ENCODE peak calls at places on chromosomes 12 and 14, in ten cellular contexts. One of them, this sample, is unnamed.

GRCh38 chr12:130829391-130830245 is 9.4 kb downstream of the STX2 start:
- DNase-seq in tibial nerve: no peak
- DNase-seq in ovary: no peak
- DNase-seq in transverse colon: no peak
- DNase-seq in thyroid gland: no peak
- DNase-seq in Peyer's patch: no peak
- DNase-seq in stomach: no peak
- DNase-seq in H1: no peak
- DNase-seq in GM12878: no peak
- DNase-seq in K562: no peak
- DNase-seq in this sample: no peak

GRCh38 chr12:43338848-43339526 is 213.0 kb downstream of the ADAMTS20 start:
- DNase-seq in K562: no peak
- DNase-seq in transverse colon: no peak
- DNase-seq in tibial nerve: no peak
- DNase-seq in H1: no peak
- DNase-seq in thyroid gland: no peak
- DNase-seq in stomach: no peak
- DNase-seq in GM12878: peak; percentile 42
- DNase-seq in Peyer's patch: no peak
- DNase-seq in ovary: no peak
- DNase-seq in this sample: no peak

GRCh38 chr14:31945074-31945613 is 132.0 kb upstream of the ARHGAP5 start:
- DNase-seq in transverse colon: peak; percentile 61
- DNase-seq in H1: no peak
- DNase-seq in ovary: no peak
- DNase-seq in stomach: no peak
- DNase-seq in tibial nerve: no peak
- DNase-seq in thyroid gland: no peak
- DNase-seq in GM12878: no peak
- DNase-seq in Peyer's patch: peak; percentile 74
- DNase-seq in K562: no peak
- DNase-seq in this sample: no peak

GRCh38 chr12:57759360-57759980 is 4.6 kb downstream of the MARCHF9 start:
- DNase-seq in transverse colon: no peak
- DNase-seq in tibial nerve: no peak
- DNase-seq in stomach: no peak
- DNase-seq in H1: no peak
- DNase-seq in GM12878: no peak
- DNase-seq in ovary: no peak
- DNase-seq in thyroid gland: peak; percentile 50
- DNase-seq in Peyer's patch: no peak
- DNase-seq in K562: no peak
- DNase-seq in this sample: peak; percentile 59

GRCh38 chr12:263574-263973 is 938 bp upstream of the SLC6A13 start:
- DNase-seq in Peyer's patch: no peak
- DNase-seq in transverse colon: no peak
- DNase-seq in stomach: no peak
- DNase-seq in H1: no peak
- DNase-seq in ovary: no peak
- DNase-seq in tibial nerve: no peak
- DNase-seq in K562: no peak
- DNase-seq in thyroid gland: no peak
- DNase-seq in GM12878: no peak
- DNase-seq in this sample: no peak

GRCh38 chr14:58547649-58548048 is 90.1 kb upstream of the DACT1 start:
- DNase-seq in stomach: no peak
- DNase-seq in H1: no peak
- DNase-seq in transverse colon: no peak
- DNase-seq in ovary: no peak
- DNase-seq in K562: no peak
- DNase-seq in tibial nerve: no peak
- DNase-seq in GM12878: no peak
- DNase-seq in Peyer's patch: no peak
- DNase-seq in thyroid gland: no peak
- DNase-seq in this sample: no peak

GRCh38 chr14:96772929-96773328 is 24.3 kb upstream of the VRK1 start:
- DNase-seq in H1: no peak
- DNase-seq in transverse colon: no peak
- DNase-seq in tibial nerve: no peak
- DNase-seq in ovary: no peak
- DNase-seq in K562: no peak
- DNase-seq in Peyer's patch: no peak
- DNase-seq in stomach: no peak
- DNase-seq in thyroid gland: no peak
- DNase-seq in GM12878: no peak
- DNase-seq in this sample: no peak

GRCh38 chr14:71320734-71321555 is 413.7 kb downstream of the PCNX1 start:
- DNase-seq in Peyer's patch: peak; percentile 87
- DNase-seq in thyroid gland: peak; percentile 73
- DNase-seq in H1: peak; percentile 78
- DNase-seq in tibial nerve: peak; percentile 20
- DNase-seq in transverse colon: peak; percentile 67
- DNase-seq in GM12878: no peak
- DNase-seq in stomach: peak; percentile 73
- DNase-seq in ovary: peak; percentile 57
- DNase-seq in K562: peak; percentile 56
- DNase-seq in this sample: peak; percentile 72

GRCh38 chr12:54970741-54971140 is 13.8 kb downstream of the TESPA1 start:
- DNase-seq in K562: no peak
- DNase-seq in tibial nerve: no peak
- DNase-seq in thyroid gland: no peak
- DNase-seq in H1: no peak
- DNase-seq in stomach: no peak
- DNase-seq in GM12878: no peak
- DNase-seq in ovary: no peak
- DNase-seq in Peyer's patch: no peak
- DNase-seq in transverse colon: no peak
- DNase-seq in this sample: no peak

GRCh38 chr14:61034416-61035100 is 53.5 kb downstream of the SLC38A6 start:
- DNase-seq in transverse colon: peak; percentile 15
- DNase-seq in tibial nerve: no peak
- DNase-seq in GM12878: peak; percentile 48
- DNase-seq in ovary: no peak
- DNase-seq in stomach: no peak
- DNase-seq in Peyer's patch: no peak
- DNase-seq in H1: no peak
- DNase-seq in thyroid gland: peak; percentile 6
- DNase-seq in K562: no peak
- DNase-seq in this sample: no peak

GRCh38 chr12:4857472-4858291 is 52.0 kb upstream of the KCNA1 start:
- DNase-seq in thyroid gland: peak; percentile 78
- DNase-seq in stomach: peak; percentile 78
- DNase-seq in tibial nerve: peak; percentile 52
- DNase-seq in Peyer's patch: peak; percentile 79
- DNase-seq in GM12878: peak; percentile 34
- DNase-seq in K562: peak; percentile 54
- DNase-seq in transverse colon: peak; percentile 80
- DNase-seq in H1: peak; percentile 92
- DNase-seq in ovary: peak; percentile 38
- DNase-seq in this sample: peak; percentile 81

GRCh38 chr12:128387811-128388422 is 120.9 kb downstream of the TMEM132C start:
- DNase-seq in stomach: peak; percentile 37
- DNase-seq in ovary: peak; percentile 41
- DNase-seq in Peyer's patch: no peak
- DNase-seq in transverse colon: peak; percentile 36
- DNase-seq in tibial nerve: no peak
- DNase-seq in K562: peak; percentile 58
- DNase-seq in GM12878: no peak
- DNase-seq in H1: peak; percentile 91
- DNase-seq in thyroid gland: peak; percentile 4
- DNase-seq in this sample: peak; percentile 67

GRCh38 chr12:119693006-119693405 is 25.1 kb downstream of the PRKAB1 start:
- DNase-seq in stomach: peak; percentile 84
- DNase-seq in K562: no peak
- DNase-seq in GM12878: no peak
- DNase-seq in ovary: peak; percentile 36
- DNase-seq in H1: no peak
- DNase-seq in Peyer's patch: no peak
- DNase-seq in transverse colon: peak; percentile 80
- DNase-seq in tibial nerve: no peak
- DNase-seq in thyroid gland: peak; percentile 37
- DNase-seq in this sample: peak; percentile 62

GRCh38 chr14:74610866-74611671 is 968 bp downstream of the LTBP2 start:
- DNase-seq in transverse colon: no peak
- DNase-seq in Peyer's patch: no peak
- DNase-seq in K562: no peak
- DNase-seq in thyroid gland: peak; percentile 65
- DNase-seq in tibial nerve: no peak
- DNase-seq in ovary: peak; percentile 48
- DNase-seq in GM12878: no peak
- DNase-seq in H1: peak; percentile 76
- DNase-seq in stomach: no peak
- DNase-seq in this sample: no peak

GRCh38 chr14:65069874-65070709 is 32.2 kb downstream of the MAX start:
- DNase-seq in transverse colon: peak; percentile 87
- DNase-seq in tibial nerve: no peak
- DNase-seq in thyroid gland: peak; percentile 79
- DNase-seq in H1: no peak
- DNase-seq in Peyer's patch: peak; percentile 88
- DNase-seq in GM12878: no peak
- DNase-seq in stomach: peak; percentile 81
- DNase-seq in K562: no peak
- DNase-seq in ovary: no peak
- DNase-seq in this sample: peak; percentile 86

GRCh38 chr12:47245623-47246022 is 165.9 kb upstream of the AMIGO2 start:
- DNase-seq in transverse colon: no peak
- DNase-seq in tibial nerve: no peak
- DNase-seq in GM12878: no peak
- DNase-seq in stomach: no peak
- DNase-seq in thyroid gland: no peak
- DNase-seq in H1: no peak
- DNase-seq in Peyer's patch: no peak
- DNase-seq in ovary: no peak
- DNase-seq in K562: no peak
- DNase-seq in this sample: no peak
- TF ChIP-seq POLR2A in transverse colon: no peak
- TF ChIP-seq POLR2A in tibial nerve: no peak
- TF ChIP-seq POLR2A in GM12878: no peak
- TF ChIP-seq POLR2A in stomach: no peak
- TF ChIP-seq POLR2A in thyroid gland: no peak
- TF ChIP-seq POLR2A in H1: no peak
- TF ChIP-seq POLR2A in Peyer's patch: no peak
- TF ChIP-seq POLR2A in ovary: no peak
- TF ChIP-seq POLR2A in K562: no peak
- TF ChIP-seq POLR2A in this sample: no peak

GRCh38 chr14:68956728-68957127 is 22.4 kb downstream of the ACTN1 start:
- DNase-seq in stomach: no peak
- DNase-seq in thyroid gland: no peak
- DNase-seq in ovary: no peak
- DNase-seq in H1: no peak
- DNase-seq in transverse colon: no peak
- DNase-seq in K562: no peak
- DNase-seq in tibial nerve: no peak
- DNase-seq in GM12878: no peak
- DNase-seq in Peyer's patch: no peak
- DNase-seq in this sample: no peak
- H3K4me1 ChIP-seq in stomach: peaks cover 84% of the 10 kb centered on the region
- H3K4me1 ChIP-seq in thyroid gland: peaks cover 4% of the 10 kb centered on the region
- H3K4me1 ChIP-seq in ovary: peaks cover 34% of the 10 kb centered on the region
- H3K4me1 ChIP-seq in H1: peaks cover 9% of the 10 kb centered on the region
- H3K4me1 ChIP-seq in transverse colon: peaks cover 72% of the 10 kb centered on the region
- H3K4me1 ChIP-seq in K562: peaks cover 16% of the 10 kb centered on the region
- H3K4me1 ChIP-seq in tibial nerve: no peaks in the 10 kb centered on the region
- H3K4me1 ChIP-seq in GM12878: peaks cover 11% of the 10 kb centered on the region
- H3K4me1 ChIP-seq in Peyer's patch: no peaks in the 10 kb centered on the region
- H3K4me1 ChIP-seq in this sample: peaks cover 67% of the 10 kb centered on the region

DNA sequence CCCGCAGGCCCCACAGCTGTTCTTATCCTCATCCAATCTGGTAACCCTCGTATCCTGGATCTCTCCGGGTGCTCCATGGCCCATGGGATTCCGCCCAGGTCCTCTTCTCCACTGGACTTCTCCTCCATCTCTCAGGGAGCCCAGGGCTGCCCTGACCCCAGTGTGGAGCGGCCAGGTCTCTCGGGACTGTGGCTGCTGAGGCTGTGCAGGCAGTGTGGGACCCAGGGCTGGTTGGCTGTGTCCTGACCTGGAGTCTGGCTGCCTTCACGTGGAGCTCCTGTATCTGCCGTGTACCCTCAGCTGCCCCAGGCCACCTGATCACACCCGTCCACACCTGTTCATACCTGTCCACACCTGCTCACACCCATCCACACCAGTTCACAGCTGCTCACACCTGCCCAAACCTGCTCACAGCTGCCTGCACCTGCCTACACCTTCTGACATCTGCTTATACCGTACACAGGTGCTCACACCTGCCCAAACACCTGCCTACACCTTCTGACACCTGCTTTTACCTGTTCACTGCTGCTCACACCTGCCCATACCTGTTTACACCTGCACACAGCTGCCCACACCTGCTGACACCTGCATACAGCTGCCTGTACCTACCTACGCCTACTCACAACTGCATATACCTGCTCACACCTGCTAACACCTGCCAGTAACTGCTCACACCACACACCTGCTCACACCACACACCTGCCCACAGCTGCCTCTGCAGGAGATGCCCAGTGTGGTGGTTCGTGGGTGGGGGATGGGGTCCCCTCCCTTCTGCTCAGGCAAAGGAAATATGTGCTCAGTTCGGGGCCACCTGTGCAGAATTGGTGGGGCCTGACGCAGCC is 92.2 kb downstream of the GALNT9 start:
- DNase-seq in thyroid gland: no peak
- DNase-seq in tibial nerve: no peak
- DNase-seq in stomach: no peak
- DNase-seq in K562: no peak
- DNase-seq in transverse colon: no peak
- DNase-seq in Peyer's patch: no peak
- DNase-seq in ovary: no peak
- DNase-seq in H1: no peak
- DNase-seq in GM12878: no peak
- DNase-seq in this sample: no peak
- H3K27ac ChIP-seq in thyroid gland: no peak overlapping the region
- H3K27ac ChIP-seq in tibial nerve: no peak overlapping the region
- H3K27ac ChIP-seq in stomach: no peak overlapping the region
- H3K27ac ChIP-seq in K562: no peak overlapping the region
- H3K27ac ChIP-seq in transverse colon: no peak overlapping the region
- H3K27ac ChIP-seq in Peyer's patch: no peak overlapping the region
- H3K27ac ChIP-seq in ovary: no peak overlapping the region
- H3K27ac ChIP-seq in H1: no peak overlapping the region
- H3K27ac ChIP-seq in GM12878: no peak overlapping the region
- H3K27ac ChIP-seq in this sample: no peak overlapping the region

DNA sequence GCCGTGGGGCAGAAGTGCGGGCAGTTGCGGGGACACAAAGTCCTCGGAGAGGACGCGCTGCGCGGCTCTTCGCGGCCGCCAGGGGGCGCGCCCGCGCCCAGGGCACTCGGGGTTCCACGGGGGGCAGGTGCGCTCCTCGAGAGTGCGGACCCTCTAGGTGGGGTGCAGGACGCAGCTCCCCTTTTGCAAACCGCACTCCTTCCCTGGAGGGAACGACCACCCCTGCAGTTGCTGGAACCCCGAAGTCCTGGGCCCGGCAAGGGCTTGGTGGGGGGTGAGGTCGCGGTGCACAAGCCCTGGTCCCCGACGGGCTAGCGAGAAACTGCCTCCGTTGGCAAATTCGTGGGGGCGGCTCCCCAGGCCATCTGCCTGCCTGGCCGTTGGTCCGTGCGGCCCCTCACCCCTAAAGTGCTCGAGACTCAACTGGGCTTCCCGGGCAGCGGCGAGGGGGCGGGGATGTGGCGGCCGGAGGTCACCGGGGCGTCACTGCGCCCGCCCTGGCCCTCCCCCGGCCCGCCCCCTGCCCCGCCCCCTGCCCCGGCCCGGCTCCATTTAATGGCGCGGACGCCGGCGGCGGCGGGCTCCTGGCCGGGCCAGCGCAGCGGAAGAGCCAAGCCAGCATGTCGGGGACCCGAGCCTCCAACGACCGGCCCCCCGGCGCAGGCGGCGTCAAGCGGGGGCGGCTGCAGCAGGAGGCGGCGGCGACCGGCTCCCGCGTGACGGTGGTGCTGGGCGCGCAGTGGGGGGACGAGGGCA is at the start of gene ADSS1:
- DNase-seq in ovary: peak; percentile 36
- DNase-seq in stomach: peak; percentile 68
- DNase-seq in H1: peak; percentile 84
- DNase-seq in tibial nerve: peak; percentile 40
- DNase-seq in GM12878: no peak
- DNase-seq in Peyer's patch: peak; percentile 87
- DNase-seq in K562: peak; percentile 76
- DNase-seq in thyroid gland: peak; percentile 70
- DNase-seq in transverse colon: peak; percentile 74
- DNase-seq in this sample: peak; percentile 76
- TF ChIP-seq POLR2A in ovary: no peak
- TF ChIP-seq POLR2A in stomach: no peak
- TF ChIP-seq POLR2A in H1: peak; percentile 58
- TF ChIP-seq POLR2A in tibial nerve: peak; percentile 32
- TF ChIP-seq POLR2A in GM12878: peak; percentile 54
- TF ChIP-seq POLR2A in Peyer's patch: no peak
- TF ChIP-seq POLR2A in K562: no peak
- TF ChIP-seq POLR2A in thyroid gland: no peak
- TF ChIP-seq POLR2A in transverse colon: peak; percentile 28
- TF ChIP-seq POLR2A in this sample: peak; percentile 13